ENCODE peak calls at places on chromosome 16, in seven cellular contexts. P is H1, T is GM23338, I is esophagus muscularis mucosa, Y is transverse colon, E is sigmoid colon, G is stomach. K is an unnamed sample.

GRCh38 chr16:87602821-87603683 is 744 bp downstream of the JPH3 start:
- DNase-seq in P (no peak), T (peak), I (no peak), Y (no peak), E (no peak), G (no peak), K (no peak)

GRCh38 chr16:89912143-89912542 is 6.5 kb upstream of the MC1R start:
- DNase-seq in P (no peak), T (no peak), I (no peak), Y (no peak), E (peak), G (no peak), K (no peak)

GRCh38 chr16:13672196-13672595 is 247.8 kb upstream of the ERCC4 start:
- DNase-seq in P (no peak), T (no peak), I (no peak), Y (no peak), E (no peak), G (no peak), K (no peak)

GRCh38 chr16:55668337-55669281 is 12.8 kb downstream of the SLC6A2 start:
- DNase-seq in P (peak), T (peak), I (no peak), Y (no peak), E (no peak), G (no peak), K (no peak)

GRCh38 chr16:17565605-17566004 is 94.8 kb upstream of the XYLT1 start:
- DNase-seq in P (no peak), T (no peak), I (no peak), Y (no peak), E (no peak), G (no peak), K (no peak)

GRCh38 chr16:85400305-85401205 is 212.6 kb upstream of the GSE1 start:
- DNase-seq in P (no peak), T (no peak), I (no peak), Y (no peak), E (peak), G (no peak), K (no peak)

GRCh38 chr16:15849209-15849981 is 7.4 kb downstream of the MYH11 start:
- DNase-seq in P (no peak), T (no peak), I (no peak), Y (no peak), E (no peak), G (no peak), K (no peak)

GRCh38 chr16:83433201-83433600 is 374.6 kb upstream of the HSBP1 start:
- DNase-seq in P (no peak), T (no peak), I (no peak), Y (no peak), E (no peak), G (no peak), K (no peak)

GRCh38 chr16:1592446-1592845 is 19.4 kb downstream of the IFT140 start:
- DNase-seq in P (no peak), T (no peak), I (no peak), Y (no peak), E (no peak), G (no peak), K (no peak)

GRCh38 chr16:72940886-72941285 is 107.0 kb downstream of the ZFHX3 start:
- DNase-seq in P (no peak), T (no peak), I (no peak), Y (no peak), E (peak), G (no peak), K (no peak)

GRCh38 chr16:64292953-64293352 is 828.9 kb downstream of the CDH11 start:
- DNase-seq in P (no peak), T (no peak), I (no peak), Y (no peak), E (no peak), G (no peak), K (no peak)

GRCh38 chr16:81073560-81074330 is 3.3 kb downstream of the C16orf46 start:
- DNase-seq in P (no peak), T (peak), I (no peak), Y (no peak), E (no peak), G (no peak), K (no peak)

GRCh38 chr16:52068447-52069074 is 478.4 kb downstream of the TOX3 start:
- DNase-seq in P (peak), T (peak), I (peak), Y (peak), E (no peak), G (peak), K (no peak)

GRCh38 chr16:53664724-53665345 is 38.8 kb downstream of the RPGRIP1L start:
- DNase-seq in P (no peak), T (no peak), I (no peak), Y (no peak), E (no peak), G (no peak), K (no peak)

GRCh38 chr16:87457724-87458423 is 35.0 kb downstream of the ZCCHC14 start:
- DNase-seq in P (peak), T (no peak), I (no peak), Y (no peak), E (no peak), G (no peak), K (no peak)

GRCh38 chr16:11407047-11407982 is 62.1 kb downstream of the RMI2 start:
- DNase-seq in P (no peak), T (peak), I (no peak), Y (peak), E (peak), G (peak), K (no peak)

GRCh38 chr16:53112015-53112414 is 57.2 kb downstream of the CHD9 start:
- DNase-seq in P (no peak), T (no peak), I (no peak), Y (no peak), E (no peak), G (no peak), K (no peak)

GRCh38 chr16:81535679-81536360 is 91.2 kb downstream of the CMIP start:
- DNase-seq in P (no peak), T (no peak), I (no peak), Y (no peak), E (no peak), G (no peak), K (no peak)

GRCh38 chr16:64390102-64390501 is 731.8 kb downstream of the CDH11 start:
- DNase-seq in P (no peak), T (no peak), I (no peak), Y (no peak), E (no peak), G (no peak), K (no peak)

GRCh38 chr16:69241911-69242310 is 54.9 kb downstream of the SNTB2 start:
- DNase-seq in P (no peak), T (no peak), I (no peak), Y (no peak), E (no peak), G (no peak), K (no peak)

GRCh38 chr16:457732-458400 is 32.4 kb downstream of the RAB11FIP3 start:
- DNase-seq in P (no peak), T (peak), I (no peak), Y (no peak), E (no peak), G (no peak), K (no peak)

GRCh38 chr16:52283018-52283417 is 263.9 kb downstream of the TOX3 start:
- DNase-seq in P (no peak), T (no peak), I (no peak), Y (no peak), E (no peak), G (no peak), K (no peak)

GRCh38 chr16:9259914-9260608 is 168.6 kb downstream of the HAPSTR1 start:
- DNase-seq in P (no peak), T (no peak), I (no peak), Y (no peak), E (no peak), G (no peak), K (no peak)

GRCh38 chr16:70689970-70690905 is 4.4 kb upstream of the MTSS2 start:
- DNase-seq in P (no peak), T (no peak), I (no peak), Y (peak), E (no peak), G (no peak), K (no peak)

GRCh38 chr16:10098991-10099390 is 83.2 kb downstream of the GRIN2A start:
- DNase-seq in P (no peak), T (no peak), I (no peak), Y (no peak), E (no peak), G (no peak), K (no peak)

GRCh38 chr16:57091990-57092785 is at the start of gene CPNE2:
- DNase-seq in P (no peak), T (peak), I (no peak), Y (peak), E (peak), G (peak), K (no peak)

GRCh38 chr16:55495616-55496289 is 13.1 kb upstream of the LPCAT2 start:
- DNase-seq in P (no peak), T (peak), I (peak), Y (no peak), E (no peak), G (no peak), K (peak)

GRCh38 chr16:29993903-29994612 is 1.4 kb downstream of the HIRIP3 start:
- DNase-seq in P (no peak), T (no peak), I (no peak), Y (no peak), E (no peak), G (no peak), K (no peak)
- H3K4me3 ChIP-seq in P (peak), T (peak), I (no peak), Y (no peak), E (peak), G (peak), K (peak)

GRCh38 chr16:3459401-3460090 is 16.1 kb downstream of the NAA60 start:
- DNase-seq in P (no peak), T (peak), I (no peak), Y (no peak), E (no peak), G (no peak), K (no peak)

GRCh38 chr16:3457434-3458252 is 14.2 kb downstream of the NAA60 start:
- DNase-seq in P (peak), T (peak), I (peak), Y (peak), E (peak), G (peak), K (no peak)

GRCh38 chr16:3460121-3460520 is 16.6 kb downstream of the NAA60 start:
- DNase-seq in P (no peak), T (no peak), I (no peak), Y (no peak), E (no peak), G (no peak), K (no peak)

GRCh38 chr16:3458852-3459361 is 15.4 kb downstream of the NAA60 start:
- DNase-seq in P (no peak), T (no peak), I (no peak), Y (peak), E (no peak), G (peak), K (no peak)

GRCh38 chr16:3458278-3458851 is 14.9 kb downstream of the NAA60 start:
- DNase-seq in P (no peak), T (peak), I (no peak), Y (peak), E (no peak), G (no peak), K (no peak)
- H3K27ac ChIP-seq in P (peak), T (peak), I (peak), Y (peak), E (peak), G (peak), K (peak)

GRCh38 chr16:3788711-3789374 is 71.5 kb upstream of the TRAP1 start:
- DNase-seq in P (no peak), T (no peak), I (no peak), Y (no peak), E (no peak), G (no peak), K (no peak)
- TF ChIP-seq POLR2AphosphoS5 in P (no peak), T (no peak), I (no peak), Y (no peak), E (no peak), G (no peak), K (no peak)

GRCh38 chr16:22816475-22816874 is 2.5 kb downstream of the HS3ST2 start:
- DNase-seq in P (no peak), T (no peak), I (no peak), Y (no peak), E (no peak), G (no peak), K (no peak)
- H3K4me3 ChIP-seq in P (no peak), T (no peak), I (no peak), Y (no peak), E (no peak), G (no peak), K (no peak)